ENCODE peak calls at places on chromosomes 16 and 17, in eight cellular contexts. W, Q, J, D, P, G, Y and T are unnamed samples.

GRCh38 chr16:47949276-47949675 is 206.5 kb downstream of the ABCC12 start:
- DNase-seq in W (no peak), Q (no peak), J (no peak), D (no peak), P (no peak), G (no peak), Y (no peak), T (no peak)

GRCh38 chr16:11949527-11949926 is 7.7 kb upstream of the NPIPB2 start:
- DNase-seq in W (peak; percentile 74), Q (no peak), J (peak; percentile 53), D (peak; percentile 41), P (peak; percentile 56), G (peak; percentile 27), Y (no peak), T (peak; percentile 51)

GRCh38 chr17:7499161-7499560 is 15.0 kb downstream of the POLR2A start:
- DNase-seq in W (no peak), Q (no peak), J (no peak), D (no peak), P (no peak), G (no peak), Y (no peak), T (no peak)

GRCh38 chr17:28944862-28945741 is 6.2 kb downstream of the PHF12 start:
- DNase-seq in W (no peak), Q (no peak), J (no peak), D (no peak), P (no peak), G (no peak), Y (no peak), T (no peak)

GRCh38 chr16:969508-970378 is 1.0 kb downstream of the LMF1 start:
- DNase-seq in W (no peak), Q (no peak), J (peak; percentile 61), D (no peak), P (no peak), G (peak; percentile 60), Y (no peak), T (no peak)

GRCh38 chr16:16150117-16150877 is 73.0 kb downstream of the ABCC6 start:
- DNase-seq in W (no peak), Q (no peak), J (no peak), D (no peak), P (no peak), G (no peak), Y (peak; percentile 85), T (peak; percentile 26)

GRCh38 chr17:34665803-34666763 is 86.7 kb downstream of the TMEM132E start:
- DNase-seq in W (no peak), Q (no peak), J (no peak), D (no peak), P (no peak), G (peak; percentile 22), Y (no peak), T (no peak)

GRCh38 chr16:49788505-49788904 is 67.4 kb downstream of the ZNF423 start:
- DNase-seq in W (no peak), Q (no peak), J (no peak), D (no peak), P (no peak), G (no peak), Y (peak; percentile 17), T (no peak)

GRCh38 chr16:4346205-4346781 is 4.8 kb downstream of the PAM16 start:
- DNase-seq in W (no peak), Q (no peak), J (no peak), D (no peak), P (no peak), G (no peak), Y (no peak), T (no peak)

GRCh38 chr17:73550561-73550960 is 93.7 kb downstream of the SDK2 start:
- DNase-seq in W (no peak), Q (no peak), J (no peak), D (no peak), P (no peak), G (no peak), Y (no peak), T (no peak)

GRCh38 chr17:17398928-17399926 is 77.6 kb upstream of the MED9 start:
- DNase-seq in W (no peak), Q (no peak), J (no peak), D (no peak), P (no peak), G (no peak), Y (no peak), T (no peak)

GRCh38 chr16:89397331-89397861 is 93.0 kb downstream of the ANKRD11 start:
- DNase-seq in W (no peak), Q (no peak), J (no peak), D (no peak), P (no peak), G (no peak), Y (no peak), T (no peak)

GRCh38 chr17:57953219-57953618 is 2.0 kb downstream of the CUEDC1 start:
- DNase-seq in W (no peak), Q (no peak), J (no peak), D (no peak), P (no peak), G (no peak), Y (no peak), T (no peak)

GRCh38 chr17:334974-335481 is 17.6 kb downstream of the RPH3AL start:
- DNase-seq in W (no peak), Q (no peak), J (no peak), D (no peak), P (no peak), G (no peak), Y (no peak), T (no peak)

GRCh38 chr16:50448522-50448921 is 79.7 kb upstream of the BRD7 start:
- DNase-seq in W (peak; percentile 13), Q (no peak), J (no peak), D (no peak), P (peak; percentile 15), G (no peak), Y (no peak), T (no peak)

GRCh38 chr17:50660042-50660886 is 25.6 kb downstream of the ABCC3 start:
- DNase-seq in W (peak; percentile 86), Q (no peak), J (no peak), D (no peak), P (peak; percentile 82), G (no peak), Y (no peak), T (no peak)

GRCh38 chr17:37744961-37745800 is at the start of gene HNF1B:
- DNase-seq in W (peak; percentile 92), Q (peak; percentile 76), J (peak; percentile 57), D (no peak), P (no peak), G (peak; percentile 39), Y (no peak), T (peak; percentile 83)

GRCh38 chr17:40110026-40110425 is 9.6 kb upstream of the NR1D1 start:
- DNase-seq in W (no peak), Q (no peak), J (no peak), D (peak; percentile 45), P (no peak), G (no peak), Y (no peak), T (no peak)

GRCh38 chr17:55265434-55266021 is 768 bp downstream of the HLF start:
- DNase-seq in W (no peak), Q (peak; percentile 10), J (no peak), D (no peak), P (no peak), G (peak; percentile 48), Y (no peak), T (no peak)

GRCh38 chr17:11803635-11804034 is 193.6 kb downstream of the ZNF18 start:
- DNase-seq in W (no peak), Q (no peak), J (no peak), D (no peak), P (no peak), G (no peak), Y (no peak), T (no peak)

GRCh38 chr17:78337244-78338109 is 22.4 kb downstream of the SOCS3 start:
- DNase-seq in W (no peak), Q (peak; percentile 78), J (no peak), D (no peak), P (peak; percentile 94), G (no peak), Y (no peak), T (peak; percentile 56)

GRCh38 chr16:12874135-12874534 is 27.3 kb upstream of the SHISA9 start:
- DNase-seq in W (no peak), Q (no peak), J (no peak), D (no peak), P (peak; percentile 78), G (no peak), Y (no peak), T (peak; percentile 61)

GRCh38 chr17:41835214-41835799 is 725 bp downstream of the NT5C3B start:
- DNase-seq in W (no peak), Q (no peak), J (no peak), D (no peak), P (no peak), G (no peak), Y (no peak), T (no peak)

GRCh38 chr17:17680477-17681186 is 626 bp upstream of the RAI1 start:
- DNase-seq in W (no peak), Q (no peak), J (no peak), D (no peak), P (no peak), G (no peak), Y (no peak), T (no peak)

GRCh38 chr17:11324846-11325420 is 83.9 kb downstream of the SHISA6 start:
- DNase-seq in W (no peak), Q (no peak), J (no peak), D (no peak), P (no peak), G (no peak), Y (no peak), T (no peak)

GRCh38 chr17:73445466-73445865 is 133.7 kb upstream of the CDC42EP4 start:
- DNase-seq in W (no peak), Q (no peak), J (no peak), D (no peak), P (no peak), G (no peak), Y (no peak), T (no peak)

GRCh38 chr17:66135896-66136295 is 56.0 kb downstream of the CEP112 start:
- DNase-seq in W (no peak), Q (no peak), J (no peak), D (no peak), P (no peak), G (no peak), Y (no peak), T (peak; percentile 15)

GRCh38 chr16:11800385-11800718 is 3.3 kb upstream of the ZC3H7A start:
- DNase-seq in W (no peak), Q (no peak), J (no peak), D (no peak), P (no peak), G (no peak), Y (no peak), T (no peak)

GRCh38 chr16:57620316-57621231 is 7.9 kb upstream of the ADGRG1 start:
- DNase-seq in W (peak; percentile 91), Q (no peak), J (no peak), D (no peak), P (no peak), G (no peak), Y (no peak), T (no peak)

GRCh38 chr17:59431606-59432005 is 100.2 kb downstream of the YPEL2 start:
- DNase-seq in W (no peak), Q (no peak), J (no peak), D (no peak), P (no peak), G (no peak), Y (no peak), T (peak; percentile 73)